ENCODE peak calls at places on chromosomes 12 and 14, in eight cellular contexts. Q is CD8-positive, alpha-beta T cell; I is RWPE2; E is HFF-Myc; M is adrenal gland; V is PC-3; Z is AG09319; Y is transverse colon. D is an unnamed sample.

GRCh38 chr14:69131176-69131575 is 21.7 kb downstream of the DCAF5 start:
- DNase-seq in Q (no peak), I (no peak), E (no peak), M (no peak), V (no peak), Z (no peak), Y (no peak), D (no peak)

GRCh38 chr12:59408431-59408830 is 187.4 kb upstream of the SLC16A7 start:
- DNase-seq in Q (no peak), I (no peak), E (no peak), M (no peak), V (peak), Z (no peak), Y (no peak), D (no peak)

GRCh38 chr14:53060046-53060445 is 93.1 kb downstream of the DDHD1 start:
- DNase-seq in Q (no peak), I (no peak), E (no peak), M (no peak), V (no peak), Z (no peak), Y (no peak), D (no peak)

GRCh38 chr14:102213984-102214658 is 74.4 kb downstream of the WDR20 start:
- DNase-seq in Q (no peak), I (no peak), E (no peak), M (no peak), V (peak), Z (no peak), Y (no peak), D (no peak)

GRCh38 chr12:22526836-22527235 is 17.5 kb downstream of the C2CD5 start:
- DNase-seq in Q (no peak), I (no peak), E (no peak), M (no peak), V (no peak), Z (no peak), Y (no peak), D (no peak)

GRCh38 chr14:55160989-55161388 is 30.4 kb downstream of the DLGAP5 start:
- DNase-seq in Q (no peak), I (no peak), E (peak), M (no peak), V (peak), Z (no peak), Y (no peak), D (no peak)

GRCh38 chr12:32305163-32305562 is 94.2 kb upstream of the FGD4 start:
- DNase-seq in Q (no peak), I (no peak), E (no peak), M (no peak), V (no peak), Z (no peak), Y (no peak), D (no peak)

GRCh38 chr12:70722584-70723343 is 85.5 kb upstream of the PTPRB start:
- DNase-seq in Q (no peak), I (no peak), E (no peak), M (no peak), V (no peak), Z (no peak), Y (no peak), D (no peak)

GRCh38 chr12:52007158-52007921 is 594 bp downstream of the TAMALIN start:
- DNase-seq in Q (peak), I (no peak), E (no peak), M (no peak), V (no peak), Z (no peak), Y (peak), D (peak)

GRCh38 chr14:30317729-30318128 is 241.2 kb upstream of the G2E3 start:
- DNase-seq in Q (no peak), I (no peak), E (no peak), M (no peak), V (no peak), Z (no peak), Y (no peak), D (no peak)

GRCh38 chr14:67674480-67675218 is at the start of gene VTI1B:
- DNase-seq in Q (peak), I (peak), E (no peak), M (peak), V (peak), Z (no peak), Y (peak), D (peak)

GRCh38 chr12:82069931-82070514 is 288.2 kb downstream of the CCDC59 start:
- DNase-seq in Q (no peak), I (no peak), E (no peak), M (no peak), V (no peak), Z (no peak), Y (no peak), D (no peak)

GRCh38 chr12:2613674-2614073 is 181.1 kb upstream of the FKBP4 start:
- DNase-seq in Q (no peak), I (no peak), E (peak), M (peak), V (peak), Z (peak), Y (no peak), D (no peak)

GRCh38 chr14:20412422-20412821 is 879 bp downstream of the TEP1 start:
- DNase-seq in Q (no peak), I (no peak), E (no peak), M (no peak), V (no peak), Z (no peak), Y (no peak), D (no peak)

GRCh38 chr12:19938031-19938430 is 430.3 kb upstream of the PDE3A start:
- DNase-seq in Q (no peak), I (no peak), E (no peak), M (no peak), V (no peak), Z (no peak), Y (no peak), D (no peak)

GRCh38 chr12:80320121-80320678 is 123.8 kb upstream of the PTPRQ start:
- DNase-seq in Q (no peak), I (no peak), E (no peak), M (no peak), V (no peak), Z (no peak), Y (no peak), D (no peak)

GRCh38 chr12:106722854-106723253 is 51.6 kb upstream of the RIC8B start:
- DNase-seq in Q (no peak), I (no peak), E (no peak), M (no peak), V (no peak), Z (no peak), Y (no peak), D (no peak)

GRCh38 chr12:70876952-70877351 is 43.6 kb downstream of the PTPRR start:
- DNase-seq in Q (no peak), I (no peak), E (no peak), M (no peak), V (peak), Z (no peak), Y (no peak), D (no peak)

GRCh38 chr14:24339284-24340151 is at the start of gene RIPK3:
- DNase-seq in Q (peak), I (no peak), E (no peak), M (no peak), V (no peak), Z (no peak), Y (peak), D (peak)

GRCh38 chr14:58942516-58942915 is 246.0 kb upstream of the DAAM1 start:
- DNase-seq in Q (no peak), I (no peak), E (no peak), M (no peak), V (peak), Z (no peak), Y (no peak), D (no peak)

GRCh38 chr12:31732926-31733548 is 4.2 kb upstream of the AMN1 start:
- DNase-seq in Q (no peak), I (no peak), E (peak), M (no peak), V (peak), Z (no peak), Y (no peak), D (no peak)

GRCh38 chr12:11856971-11857370 is 207.5 kb downstream of the ETV6 start:
- DNase-seq in Q (no peak), I (no peak), E (no peak), M (no peak), V (no peak), Z (no peak), Y (no peak), D (no peak)

GRCh38 chr12:106274575-106275081 is 26.8 kb upstream of the CKAP4 start:
- DNase-seq in Q (no peak), I (no peak), E (no peak), M (no peak), V (no peak), Z (no peak), Y (no peak), D (peak)

GRCh38 chr14:75128596-75128990 is 1.7 kb upstream of the NEK9 start:
- DNase-seq in Q (no peak), I (no peak), E (no peak), M (no peak), V (no peak), Z (no peak), Y (no peak), D (no peak)

GRCh38 chr12:104695453-104696148 is 238.9 kb downstream of the CHST11 start:
- DNase-seq in Q (no peak), I (no peak), E (no peak), M (no peak), V (no peak), Z (no peak), Y (peak), D (no peak)

GRCh38 chr12:74043343-74043742 is 494.3 kb upstream of the ATXN7L3B start:
- DNase-seq in Q (no peak), I (no peak), E (no peak), M (no peak), V (peak), Z (no peak), Y (no peak), D (no peak)

GRCh38 chr12:96487634-96488033 is 1.7 kb upstream of the CFAP54 start:
- DNase-seq in Q (no peak), I (no peak), E (no peak), M (no peak), V (peak), Z (no peak), Y (no peak), D (no peak)

GRCh38 chr12:108266131-108266530 is 73.0 kb downstream of the CMKLR1 start:
- DNase-seq in Q (no peak), I (no peak), E (no peak), M (no peak), V (no peak), Z (no peak), Y (no peak), D (no peak)

GRCh38 chr12:52391618-52392002 is 6.2 kb upstream of the KRT84 start:
- DNase-seq in Q (no peak), I (no peak), E (no peak), M (peak), V (no peak), Z (no peak), Y (peak), D (peak)

GRCh38 chr14:68589447-68590232 is 203.2 kb downstream of the ZFP36L1 start:
- DNase-seq in Q (no peak), I (no peak), E (peak), M (no peak), V (no peak), Z (peak), Y (peak), D (no peak)

GRCh38 chr14:69580009-69580577 is 5.4 kb upstream of the CCDC177 start:
- DNase-seq in Q (no peak), I (no peak), E (no peak), M (peak), V (peak), Z (peak), Y (no peak), D (peak)

GRCh38 chr12:85951823-85952222 is 77.7 kb downstream of the NTS start:
- DNase-seq in Q (no peak), I (no peak), E (no peak), M (no peak), V (peak), Z (no peak), Y (no peak), D (no peak)

GRCh38 chr14:61343991-61344405 is 22.6 kb downstream of the PRKCH start:
- DNase-seq in Q (no peak), I (no peak), E (no peak), M (no peak), V (no peak), Z (no peak), Y (no peak), D (no peak)

GRCh38 chr14:105333613-105334364 is 19.2 kb downstream of the PACS2 start:
- DNase-seq in Q (no peak), I (peak), E (no peak), M (no peak), V (no peak), Z (no peak), Y (no peak), D (no peak)

GRCh38 chr12:162467-163307 is 51.3 kb downstream of the SLC6A12 start:
- DNase-seq in Q (no peak), I (no peak), E (no peak), M (no peak), V (no peak), Z (no peak), Y (no peak), D (no peak)

GRCh38 chr12:49979791-49980190 is 7.0 kb downstream of the AQP6 start:
- DNase-seq in Q (no peak), I (no peak), E (no peak), M (no peak), V (no peak), Z (no peak), Y (no peak), D (no peak)

GRCh38 chr12:25083211-25083610 is 111.7 kb downstream of the DNAI7 start:
- DNase-seq in Q (no peak), I (no peak), E (no peak), M (no peak), V (no peak), Z (no peak), Y (no peak), D (no peak)

DNA sequence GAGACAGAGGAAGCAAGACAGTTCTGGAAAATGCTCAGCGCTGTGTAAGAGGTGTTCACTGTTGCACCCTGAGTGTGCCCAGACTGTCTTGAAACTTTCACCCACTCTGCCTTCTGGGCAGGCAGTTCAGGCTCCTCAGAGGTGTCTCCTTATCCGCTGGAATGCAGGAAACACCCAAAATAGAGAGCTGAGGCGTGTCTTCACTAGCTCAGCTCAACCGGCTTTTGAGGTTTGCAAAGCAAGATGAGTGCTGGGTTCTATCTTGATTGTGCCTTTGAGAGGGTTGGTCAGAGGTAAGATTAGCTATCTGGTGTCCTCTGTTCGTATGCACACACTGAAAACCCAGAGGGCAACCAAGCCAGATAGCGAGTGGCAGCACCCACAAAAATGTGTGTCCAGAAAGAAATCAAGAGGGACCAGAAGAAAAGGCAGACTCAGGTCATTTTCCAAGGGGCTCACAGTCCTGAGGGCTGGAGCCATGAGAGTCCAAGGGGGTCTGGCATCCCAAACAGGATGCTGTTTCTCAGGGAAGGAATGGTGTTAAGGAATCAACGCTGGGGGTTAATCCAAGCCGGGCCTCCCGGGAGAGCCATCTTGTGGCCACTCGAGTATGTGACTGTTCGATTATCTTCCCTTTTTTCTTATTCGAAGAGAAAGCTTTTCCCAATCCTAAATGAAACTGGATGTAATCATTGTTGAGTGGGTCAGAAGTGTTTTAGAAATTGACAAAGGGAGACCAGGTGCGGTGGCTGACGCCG is 47.1 kb downstream of the TBX3 start:
- DNase-seq in Q (no peak), I (no peak), E (no peak), M (no peak), V (peak), Z (no peak), Y (peak), D (no peak)
- TF ChIP-seq CTCF in Q (no peak), I (peak), E (peak), M (peak), V (peak), Z (peak), Y (no peak), D (no peak)

GRCh38 chr14:96421236-96421635 is 29.3 kb downstream of the AK7 start:
- DNase-seq in Q (no peak), I (no peak), E (no peak), M (peak), V (no peak), Z (no peak), Y (no peak), D (no peak)

GRCh38 chr14:96423012-96423411 is 31.1 kb downstream of the AK7 start:
- DNase-seq in Q (no peak), I (no peak), E (no peak), M (no peak), V (no peak), Z (no peak), Y (no peak), D (no peak)

GRCh38 chr14:96418075-96418474 is 26.1 kb downstream of the AK7 start:
- DNase-seq in Q (no peak), I (no peak), E (no peak), M (no peak), V (no peak), Z (no peak), Y (no peak), D (no peak)

GRCh38 chr14:96424104-96424989 is 32.4 kb downstream of the AK7 start:
- DNase-seq in Q (no peak), I (no peak), E (peak), M (no peak), V (peak), Z (peak), Y (peak), D (peak)

DNA sequence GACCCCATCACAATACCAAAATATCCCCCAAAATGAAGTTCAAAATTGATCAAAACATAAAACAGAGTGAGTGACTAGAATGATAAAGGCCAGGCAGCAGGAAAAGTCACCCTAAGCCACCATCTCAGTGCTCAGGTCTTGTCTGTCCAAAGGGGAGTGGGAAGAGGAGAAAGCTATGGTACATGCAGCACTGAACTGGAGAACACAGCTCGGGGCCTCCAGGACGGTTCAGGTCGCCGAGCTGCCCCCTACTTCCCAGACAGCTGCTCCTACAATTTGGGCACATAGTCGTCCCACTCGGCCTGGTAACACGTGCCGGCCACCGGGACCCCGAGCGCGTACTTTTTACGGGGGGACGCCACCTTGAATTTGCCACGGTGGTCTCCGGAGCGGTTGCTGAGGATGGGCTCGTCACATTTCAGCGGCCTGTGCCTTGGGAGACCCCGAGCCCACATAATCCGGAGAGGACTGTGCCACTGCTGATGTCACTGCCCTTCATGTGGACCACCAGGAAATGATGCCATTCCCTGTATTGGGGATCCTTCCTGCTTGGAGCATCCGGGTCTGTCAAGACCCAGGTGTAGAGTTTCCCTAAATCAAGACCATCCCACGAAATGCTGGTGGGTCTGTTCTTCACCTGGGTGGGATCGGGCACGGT is 31.6 kb downstream of the AK7 start:
- DNase-seq in Q (no peak), I (no peak), E (no peak), M (no peak), V (no peak), Z (no peak), Y (no peak), D (no peak)
- TF ChIP-seq CTCF in Q (no peak), I (no peak), E (no peak), M (no peak), V (no peak), Z (no peak), Y (no peak), D (no peak)

GRCh38 chr14:73949752-73950734 is at the start of the genes COQ6 and FAM161B:
- DNase-seq in Q (peak), I (peak), E (peak), M (peak), V (peak), Z (peak), Y (peak), D (peak)
- TF ChIP-seq CTCF in Q (no peak), I (no peak), E (no peak), M (no peak), V (no peak), Z (no peak), Y (peak), D (no peak)

DNA sequence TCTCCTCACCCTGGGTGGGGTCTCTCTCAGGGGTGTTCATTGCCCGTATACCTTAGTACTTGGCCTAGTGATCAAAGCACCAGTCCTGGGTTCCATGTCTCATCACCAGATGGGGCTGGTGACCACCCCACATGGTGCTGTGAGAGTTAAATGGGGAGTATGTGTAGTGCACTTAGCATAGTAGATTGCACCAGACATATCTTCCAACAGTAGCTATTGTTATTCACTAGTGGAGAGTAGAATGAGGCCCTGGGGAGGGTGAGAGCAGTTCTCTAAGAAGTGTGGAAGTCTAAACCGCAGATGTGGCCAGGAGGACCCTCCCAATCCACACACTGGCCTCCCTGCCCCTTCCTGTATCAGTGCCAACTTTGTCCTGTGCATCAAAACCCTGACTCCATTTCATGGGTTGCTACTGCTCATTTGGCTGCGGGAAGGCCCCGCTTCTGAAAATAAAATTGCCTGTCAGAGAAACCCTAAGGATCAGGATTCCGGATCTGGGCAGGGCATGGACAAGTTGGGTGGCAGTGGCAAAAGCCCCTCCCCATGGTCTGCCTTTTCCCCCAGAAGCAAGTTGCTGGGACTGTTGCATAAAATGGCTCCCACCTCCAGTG is 4.4 kb downstream of the CD9 start:
- DNase-seq in Q (no peak), I (no peak), E (no peak), M (no peak), V (no peak), Z (no peak), Y (no peak), D (no peak)
- TF ChIP-seq CTCF in Q (no peak), I (peak), E (no peak), M (no peak), V (peak), Z (no peak), Y (no peak), D (no peak)

DNA sequence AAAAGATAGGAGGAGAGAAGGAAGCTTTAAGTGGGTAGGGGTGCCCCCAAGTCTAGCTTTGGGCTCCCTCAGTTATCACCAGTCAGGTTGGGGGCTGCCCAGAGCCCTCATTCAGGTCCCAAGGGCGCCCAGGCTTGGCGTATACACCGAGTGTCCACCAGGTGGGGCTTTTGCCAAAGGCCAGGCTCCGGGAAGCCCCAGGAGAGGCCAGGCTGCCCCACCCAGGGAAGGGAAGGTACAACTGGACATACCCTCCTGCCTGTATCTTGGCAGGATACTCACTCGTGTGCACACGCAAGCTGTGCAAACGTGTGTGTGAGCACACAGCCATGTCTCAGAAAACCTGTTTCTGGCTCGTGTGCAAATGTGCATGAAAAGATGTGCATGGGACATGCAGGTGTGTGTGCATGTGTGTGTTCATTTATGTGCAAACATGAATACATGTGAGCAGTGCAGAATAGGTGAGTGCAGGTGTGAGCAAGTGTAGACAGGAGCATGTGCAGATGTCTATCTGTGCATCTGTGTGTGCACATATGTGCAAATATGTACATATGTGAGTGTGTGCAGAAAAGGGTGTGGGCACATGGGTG is 103.9 kb upstream of the MYL2 start:
- DNase-seq in Q (peak), I (no peak), E (no peak), M (peak), V (peak), Z (no peak), Y (peak), D (peak)
- TF ChIP-seq CTCF in Q (peak), I (peak), E (peak), M (peak), V (peak), Z (peak), Y (peak), D (no peak)